ENCODE peak calls at places on chromosomes 4 and X, in five cellular contexts. Y, M, F, V and Z are unnamed samples.
A peak's percentile ranks its signal among the peaks of the same experiment; 100 is the strongest.

GRCh38 chr4:101355767-101356702 is 8.7 kb upstream of the PPP3CA start:
- DNase-seq in Y (no peak), F (no peak), M (peak; percentile 87), V (peak; percentile 72), Z (peak; percentile 50)

GRCh38 chr4:140253556-140254027 is 99.6 kb upstream of the MAML3 start:
- DNase-seq in F (no peak), Y (no peak), V (no peak), M (no peak), Z (no peak)

GRCh38 chrX:73916931-73917657 is 354.1 kb downstream of the CHIC1 start:
- DNase-seq in F (no peak), V (peak; percentile 65), M (peak; percentile 89), Y (no peak), Z (peak; percentile 57)

GRCh38 chr4:41890085-41890484 is 45.1 kb upstream of the TMEM33 start:
- DNase-seq in Y (no peak), V (no peak), M (no peak), F (no peak), Z (no peak)

GRCh38 chr4:120692964-120693363 is 229.6 kb downstream of the PRDM5 start:
- DNase-seq in M (peak; percentile 83), V (peak; percentile 77), F (no peak), Y (no peak), Z (peak; percentile 85)

GRCh38 chr4:1843852-1844251 is 12.1 kb downstream of the LETM1 start:
- DNase-seq in M (peak; percentile 64), F (no peak), V (no peak), Y (no peak), Z (no peak)

GRCh38 chrX:118360429-118361125 is 14.7 kb downstream of the WDR44 start:
- DNase-seq in F (no peak), V (no peak), Y (no peak), M (no peak), Z (no peak)

GRCh38 chr4:112752061-112752460 is 115.1 kb downstream of the LARP7 start:
- DNase-seq in M (no peak), Y (no peak), V (no peak), F (no peak), Z (no peak)

GRCh38 chrX:136667446-136668168 is 19.6 kb downstream of the CD40LG start:
- DNase-seq in M (no peak), F (no peak), V (no peak), Y (no peak), Z (no peak)

GRCh38 chrX:47958943-47959342 is 44.8 kb downstream of the ZNF182 start:
- DNase-seq in F (no peak), V (no peak), M (no peak), Y (no peak), Z (no peak)

GRCh38 chr4:137627938-137628460 is 95.7 kb upstream of the PCDH18 start:
- DNase-seq in M (peak; percentile 28), V (no peak), Y (no peak), F (no peak), Z (no peak)

GRCh38 chrX:40172169-40172979 is 74.6 kb upstream of the BCOR start:
- DNase-seq in M (peak; percentile 57), F (no peak), V (no peak), Y (peak; percentile 58), Z (no peak)

GRCh38 chrX:153521034-153521433 is 3.6 kb downstream of the ATP2B3 start:
- DNase-seq in V (no peak), Y (no peak), F (no peak), M (no peak), Z (no peak)

GRCh38 chr4:180909279-180909678 is 1333.9 kb upstream of the TENM3 start:
- DNase-seq in V (no peak), Y (no peak), F (no peak), M (peak; percentile 23), Z (no peak)
- TF ChIP-seq CTCF in V (peak; percentile 11), Y (no peak), F (no peak), M (peak; percentile 64), Z (peak; percentile 78)

DNA sequence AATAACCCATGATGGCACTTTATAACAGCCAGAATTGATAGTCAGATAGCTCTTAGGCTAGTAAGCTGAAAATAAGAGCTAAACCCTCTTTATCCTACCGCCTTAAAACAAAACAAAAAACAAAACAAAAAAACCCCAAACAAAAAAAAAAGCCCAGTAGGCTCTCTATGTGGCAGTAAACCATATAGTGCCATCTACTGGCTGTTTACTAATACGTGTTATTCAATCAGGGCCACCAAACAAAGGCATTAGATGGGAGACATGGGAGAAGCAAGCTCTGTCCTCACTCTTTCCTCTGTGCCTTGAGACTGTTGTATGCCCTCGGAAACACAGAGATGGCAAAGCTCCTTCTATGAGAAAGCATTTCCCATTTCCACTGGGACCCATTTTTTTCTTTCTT is 148.8 kb upstream of the MID1 start:
- DNase-seq in Y (no peak), V (no peak), M (peak; percentile 54), F (no peak), Z (no peak)
- H3K4me3 ChIP-seq in Y (no peak overlapping the region), V (no peak overlapping the region), M (no peak overlapping the region), F (no peak overlapping the region), Z (peak overlapping the region; percentile 24)

DNA sequence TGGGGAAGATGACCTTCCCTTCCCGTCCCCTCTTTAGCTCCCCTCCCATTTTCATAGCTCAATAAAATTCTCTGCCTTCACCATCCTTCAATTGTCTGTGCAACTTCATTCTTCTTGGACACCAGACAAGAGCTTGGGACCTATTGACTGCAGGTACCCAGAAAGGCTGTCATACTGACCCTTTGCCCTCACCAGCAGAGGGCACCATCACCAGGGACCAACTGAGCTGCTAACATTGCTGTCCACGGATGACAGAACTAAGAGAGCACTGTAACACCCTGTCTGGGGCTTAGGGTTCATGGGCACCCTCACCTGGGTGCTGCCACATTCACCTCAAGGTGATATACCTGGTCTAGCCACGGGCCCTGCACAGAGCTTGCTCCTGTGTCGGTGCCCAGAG is 141.3 kb upstream of the VCX3B start:
- DNase-seq in Y (no peak), F (no peak), M (no peak), V (no peak), Z (no peak)
- TF ChIP-seq CTCF in Y (peak; percentile 16), F (no peak), M (no peak), V (no peak), Z (peak; percentile 32)

GRCh38 chrX:19110642-19111041 is 11.6 kb downstream of the ADGRG2 start:
- DNase-seq in F (no peak), Y (no peak), M (no peak), V (no peak), Z (no peak)

GRCh38 chrX:19107035-19107434 is 15.2 kb downstream of the ADGRG2 start:
- DNase-seq in M (no peak), Y (no peak), V (no peak), F (no peak), Z (no peak)
- H3K4me3 ChIP-seq in M (no peak overlapping the region), Y (no peak overlapping the region), V (no peak overlapping the region), F (no peak overlapping the region), Z (no peak overlapping the region)

GRCh38 chrX:77162777-77163176 is 284.4 kb upstream of the FGF16 start:
- DNase-seq in F (no peak), V (no peak), Y (no peak), M (no peak), Z (no peak)

GRCh38 chrX:77160301-77160700 is 286.9 kb upstream of the FGF16 start:
- DNase-seq in M (no peak), F (no peak), Y (peak; percentile 1), V (no peak), Z (no peak)
- TF ChIP-seq CTCF in M (peak; percentile 33), F (no peak), Y (peak; percentile 45), V (peak; percentile 18), Z (no peak)